ENCODE peak calls at places on chromosomes 12 and 14, in five cellular contexts. U is neural progenitor cell, Z is epithelial cell of esophagus, G is epithelial cell of proximal tubule, R is NCI-H446. P is an unnamed sample.

GRCh38 chr12:77062846-77063461 is 2.4 kb downstream of the E2F7 start:
- DNase-seq in U (no peak), Z (peak), G (no peak), R (no peak), P (peak)

GRCh38 chr12:15206338-15206737 is 14.9 kb downstream of the RERG start:
- DNase-seq in U (no peak), Z (no peak), G (no peak), R (no peak), P (no peak)

GRCh38 chr12:88996389-88996788 is 355.9 kb downstream of the DUSP6 start:
- DNase-seq in U (no peak), Z (no peak), G (no peak), R (peak), P (no peak)

GRCh38 chr14:34331728-34332623 is 130.1 kb downstream of the SPTSSA start:
- DNase-seq in U (peak), Z (peak), G (no peak), R (peak), P (peak)

GRCh38 chr14:104656014-104656714 is 33.3 kb upstream of the INF2 start:
- DNase-seq in U (no peak), Z (no peak), G (no peak), R (no peak), P (no peak)

GRCh38 chr14:73696466-73697390 is 17.5 kb downstream of the PNMA1 start:
- DNase-seq in U (no peak), Z (peak), G (no peak), R (no peak), P (peak)

GRCh38 chr12:81573228-81573627 is 185.9 kb downstream of the PPFIA2 start:
- DNase-seq in U (no peak), Z (no peak), G (no peak), R (peak), P (peak)

GRCh38 chr12:109888179-109889020 is 8.1 kb upstream of the GLTP start:
- DNase-seq in U (no peak), Z (peak), G (no peak), R (no peak), P (peak)

GRCh38 chr12:46371718-46372130 is 849 bp downstream of the SLC38A2 start:
- DNase-seq in U (peak), Z (no peak), G (no peak), R (peak), P (peak)

GRCh38 chr12:51238037-51238509 is 553 bp upstream of the DAZAP2 start:
- DNase-seq in U (no peak), Z (peak), G (no peak), R (no peak), P (no peak)

GRCh38 chr12:48602192-48602989 is 32.5 kb upstream of the LALBA start:
- DNase-seq in U (no peak), Z (peak), G (no peak), R (no peak), P (no peak)

GRCh38 chr14:105471823-105472495 is 2.7 kb upstream of the CRIP2 start:
- DNase-seq in U (no peak), Z (no peak), G (no peak), R (no peak), P (no peak)

GRCh38 chr12:51871126-51871525 is 16.8 kb upstream of the ANKRD33 start:
- DNase-seq in U (no peak), Z (no peak), G (no peak), R (no peak), P (no peak)

GRCh38 chr14:23301969-23302289 is 730 bp downstream of the PPP1R3E start:
- DNase-seq in U (no peak), Z (no peak), G (no peak), R (no peak), P (no peak)

GRCh38 chr12:76284816-76285750 is 63.1 kb downstream of the BBS10 start:
- DNase-seq in U (no peak), Z (peak), G (no peak), R (no peak), P (no peak)

GRCh38 chr14:64504897-64505771 is 564 bp downstream of the ZBTB1 start:
- DNase-seq in U (peak), Z (peak), G (no peak), R (peak), P (peak)

GRCh38 chr14:30349515-30349914 is 209.4 kb upstream of the G2E3 start:
- DNase-seq in U (no peak), Z (no peak), G (no peak), R (no peak), P (no peak)

GRCh38 chr12:103809154-103809553 is 31.9 kb downstream of the NT5DC3 start:
- DNase-seq in U (no peak), Z (no peak), G (no peak), R (no peak), P (peak)

GRCh38 chr14:94054401-94054800 is 26.6 kb downstream of the DDX24 start:
- DNase-seq in U (no peak), Z (no peak), G (no peak), R (no peak), P (no peak)

GRCh38 chr12:96534339-96534738 is 45.0 kb downstream of the CFAP54 start:
- DNase-seq in U (peak), Z (peak), G (no peak), R (no peak), P (no peak)

GRCh38 chr12:76032043-76032981 is 736 bp upstream of the PHLDA1 start:
- DNase-seq in U (peak), Z (peak), G (no peak), R (peak), P (peak)

GRCh38 chr14:104688755-104689619 is at the start of gene INF2:
- DNase-seq in U (peak), Z (peak), G (no peak), R (peak), P (peak)

GRCh38 chr14:69288001-69288771 is 28.2 kb downstream of the GALNT16 start:
- DNase-seq in U (peak), Z (no peak), G (no peak), R (peak), P (peak)

GRCh38 chr12:118980407-118981014 is 830 bp upstream of the SRRM4 start:
- DNase-seq in U (peak), Z (no peak), G (no peak), R (peak), P (no peak)

GRCh38 chr14:67359319-67359774 is 257 bp downstream of the ATP6V1D start:
- DNase-seq in U (peak), Z (peak), G (no peak), R (no peak), P (peak)

GRCh38 chr14:71852201-71852600 is 80.0 kb upstream of the RGS6 start:
- DNase-seq in U (peak), Z (peak), G (no peak), R (peak), P (peak)

GRCh38 chr14:52400846-52401245 is 86.7 kb downstream of the PTGER2 start:
- DNase-seq in U (no peak), Z (no peak), G (no peak), R (no peak), P (no peak)

GRCh38 chr12:62562892-62563291 is 96.3 kb downstream of the MON2 start:
- DNase-seq in U (no peak), Z (peak), G (no peak), R (no peak), P (peak)

GRCh38 chr14:31080060-31080459 is 53.9 kb upstream of the STRN3 start:
- DNase-seq in U (no peak), Z (peak), G (no peak), R (no peak), P (no peak)

GRCh38 chr12:47709277-47710048 is 3.6 kb upstream of the RPAP3 start:
- DNase-seq in U (no peak), Z (no peak), G (no peak), R (no peak), P (no peak)

GRCh38 chr14:103518416-103519042 is 4.1 kb downstream of the CKB start:
- DNase-seq in U (peak), Z (peak), G (no peak), R (peak), P (peak)

GRCh38 chr14:58738876-58739275 is 101.1 kb downstream of the DACT1 start:
- DNase-seq in U (no peak), Z (no peak), G (no peak), R (no peak), P (no peak)

GRCh38 chr12:7749442-7749841 is 2.3 kb upstream of the CLEC4C start:
- DNase-seq in U (no peak), Z (no peak), G (no peak), R (no peak), P (no peak)

GRCh38 chr12:6563448-6564050 is 4.5 kb downstream of the NOP2 start:
- DNase-seq in U (peak), Z (peak), G (no peak), R (peak), P (peak)

GRCh38 chr12:76562158-76562557 is 2.6 kb upstream of the OSBPL8 start:
- DNase-seq in U (peak), Z (no peak), G (no peak), R (no peak), P (no peak)

GRCh38 chr14:101925152-101925551 is 39.2 kb upstream of the DYNC1H1 start:
- DNase-seq in U (no peak), Z (no peak), G (no peak), R (no peak), P (no peak)